ENCODE peak calls at places on chromosomes 5 and 9, in ten cellular contexts. E is A172, X is HL-60, A is osteoblast, R is cardiac septum, Q is ecto neural progenitor cell, I is cerebellar cortex, S is COR-L47, D is sigmoid colon, N is left ventricle myocardium inferior. K is an unnamed sample.

GRCh38 chr5:57028166-57028565 is 76.2 kb upstream of the MIER3 start:
- DNase-seq in E (no peak), X (no peak), A (no peak), R (no peak), Q (no peak), I (no peak), S (no peak), D (no peak), N (no peak), K (no peak)

GRCh38 chr5:102916114-102916513 is 161.0 kb downstream of the PAM start:
- DNase-seq in E (no peak), X (no peak), A (no peak), R (no peak), Q (no peak), I (no peak), S (no peak), D (no peak), N (no peak), K (no peak)

GRCh38 chr5:43232943-43233833 is 41.2 kb downstream of the NIM1K start:
- DNase-seq in E (no peak), X (no peak), A (no peak), R (no peak), Q (no peak), I (peak; percentile 11), S (peak; percentile 11), D (no peak), N (no peak), K (no peak)

GRCh38 chr9:105257767-105258166 is 13.3 kb downstream of the SLC44A1 start:
- DNase-seq in E (no peak), X (no peak), A (no peak), R (no peak), Q (no peak), I (no peak), S (no peak), D (no peak), N (no peak), K (no peak)

GRCh38 chr5:50667079-50667652 is 729 bp downstream of the PARP8 start:
- DNase-seq in E (no peak), X (peak; percentile 75), A (peak; percentile 59), R (peak; percentile 86), Q (peak; percentile 81), I (no peak), S (peak; percentile 57), D (peak; percentile 81), N (peak; percentile 70), K (no peak)

GRCh38 chr9:111148994-111149759 is 110.9 kb upstream of the LPAR1 start:
- DNase-seq in E (no peak), X (no peak), A (no peak), R (no peak), Q (no peak), I (no peak), S (no peak), D (no peak), N (peak; percentile 25), K (no peak)

GRCh38 chr9:130029223-130029583 is 13.8 kb downstream of the FNBP1 start:
- DNase-seq in E (no peak), X (no peak), A (no peak), R (no peak), Q (no peak), I (no peak), S (no peak), D (no peak), N (no peak), K (no peak)

GRCh38 chr5:172901012-172901780 is 58.0 kb upstream of the RPL26L1 start:
- DNase-seq in E (peak; percentile 95), X (no peak), A (no peak), R (peak; percentile 85), Q (no peak), I (peak; percentile 57), S (no peak), D (peak; percentile 94), N (peak; percentile 61), K (no peak)

GRCh38 chr9:91416086-91416712 is 7.4 kb downstream of the NFIL3 start:
- DNase-seq in E (no peak), X (no peak), A (peak; percentile 68), R (no peak), Q (no peak), I (no peak), S (no peak), D (no peak), N (no peak), K (no peak)

GRCh38 chr5:17224858-17225436 is 7.5 kb downstream of the BASP1 start:
- DNase-seq in E (no peak), X (no peak), A (peak; percentile 61), R (no peak), Q (no peak), I (no peak), S (no peak), D (no peak), N (no peak), K (no peak)

GRCh38 chr5:8366296-8366695 is 497.3 kb downstream of the MTRR start:
- DNase-seq in E (no peak), X (no peak), A (no peak), R (no peak), Q (no peak), I (no peak), S (no peak), D (no peak), N (no peak), K (no peak)

GRCh38 chr9:136799854-136800657 is 3.9 kb downstream of the CCDC183 start:
- DNase-seq in E (peak; percentile 77), X (peak; percentile 82), A (peak; percentile 95), R (peak; percentile 89), Q (peak; percentile 96), I (peak; percentile 84), S (peak; percentile 90), D (peak; percentile 86), N (peak; percentile 85), K (peak; percentile 93)

GRCh38 chr5:138927979-138928378 is 52.8 kb upstream of the LRRTM2 start:
- DNase-seq in E (no peak), X (no peak), A (peak; percentile 78), R (peak; percentile 86), Q (no peak), I (peak; percentile 74), S (peak; percentile 27), D (no peak), N (peak; percentile 82), K (no peak)

GRCh38 chr9:137724114-137724445 is 105.3 kb downstream of the EHMT1 start:
- DNase-seq in E (peak; percentile 15), X (no peak), A (peak; percentile 53), R (no peak), Q (peak; percentile 63), I (no peak), S (no peak), D (no peak), N (no peak), K (no peak)

GRCh38 chr9:98031169-98031568 is 25.4 kb upstream of the NANS start:
- DNase-seq in E (no peak), X (no peak), A (no peak), R (no peak), Q (no peak), I (no peak), S (no peak), D (no peak), N (no peak), K (no peak)

GRCh38 chr5:132268698-132269551 is 11.4 kb downstream of the PDLIM4 start:
- DNase-seq in E (peak; percentile 73), X (no peak), A (peak; percentile 92), R (no peak), Q (peak; percentile 64), I (no peak), S (no peak), D (no peak), N (no peak), K (no peak)

GRCh38 chr9:133656211-133657119 is 20.3 kb downstream of the DBH start:
- DNase-seq in E (no peak), X (no peak), A (no peak), R (no peak), Q (no peak), I (no peak), S (no peak), D (no peak), N (no peak), K (peak; percentile 42)

GRCh38 chr9:89022071-89022721 is 30.9 kb downstream of the S1PR3 start:
- DNase-seq in E (no peak), X (no peak), A (no peak), R (no peak), Q (no peak), I (no peak), S (no peak), D (no peak), N (no peak), K (no peak)

GRCh38 chr9:69178583-69179011 is 4.5 kb downstream of the TJP2 start:
- DNase-seq in E (peak; percentile 70), X (no peak), A (peak; percentile 86), R (no peak), Q (no peak), I (no peak), S (no peak), D (no peak), N (no peak), K (no peak)

GRCh38 chr9:16704489-16705111 is 165.9 kb downstream of the BNC2 start:
- DNase-seq in E (no peak), X (no peak), A (peak; percentile 38), R (no peak), Q (peak; percentile 61), I (no peak), S (no peak), D (peak; percentile 90), N (peak; percentile 51), K (no peak)

GRCh38 chr5:179307006-179307800 is 38.1 kb downstream of the ADAMTS2 start:
- DNase-seq in E (no peak), X (no peak), A (peak; percentile 42), R (peak; percentile 55), Q (no peak), I (no peak), S (no peak), D (peak; percentile 60), N (no peak), K (no peak)

GRCh38 chr5:133423618-133424282 is 188.6 kb downstream of the FSTL4 start:
- DNase-seq in E (peak; percentile 18), X (peak; percentile 13), A (peak; percentile 90), R (peak; percentile 87), Q (peak; percentile 91), I (peak; percentile 40), S (no peak), D (no peak), N (peak; percentile 63), K (peak; percentile 64)

GRCh38 chr9:6758418-6759113 is 793 bp downstream of the KDM4C start:
- DNase-seq in E (no peak), X (peak; percentile 49), A (peak; percentile 84), R (peak; percentile 84), Q (no peak), I (peak; percentile 68), S (peak; percentile 19), D (peak; percentile 80), N (peak; percentile 39), K (peak; percentile 70)

GRCh38 chr9:89149726-89150125 is 28.9 kb downstream of the SHC3 start:
- DNase-seq in E (peak; percentile 74), X (no peak), A (no peak), R (no peak), Q (no peak), I (no peak), S (no peak), D (no peak), N (no peak), K (no peak)

GRCh38 chr9:25975667-25976066 is 297.4 kb upstream of the TUSC1 start:
- DNase-seq in E (no peak), X (no peak), A (no peak), R (no peak), Q (no peak), I (no peak), S (no peak), D (no peak), N (no peak), K (no peak)

GRCh38 chr5:102536323-102536928 is 37.6 kb upstream of the SLCO6A1 start:
- DNase-seq in E (peak; percentile 18), X (no peak), A (no peak), R (no peak), Q (no peak), I (peak; percentile 26), S (no peak), D (no peak), N (no peak), K (no peak)

GRCh38 chr9:26809795-26810194 is 82.8 kb downstream of the CAAP1 start:
- DNase-seq in E (peak; percentile 84), X (no peak), A (peak; percentile 18), R (no peak), Q (no peak), I (no peak), S (no peak), D (no peak), N (no peak), K (no peak)

GRCh38 chr5:9865574-9865973 is 235.4 kb upstream of the TAS2R1 start:
- DNase-seq in E (no peak), X (no peak), A (no peak), R (no peak), Q (no peak), I (no peak), S (no peak), D (no peak), N (no peak), K (no peak)

K was measured in naive thymus-derived CD8-positive, alpha-beta T cell.